ENCODE peak calls at places on chromosomes 2 and 18, in seven cellular contexts. O, S, N, F, U, C and B are unnamed samples.

GRCh38 chr2:61853086-61853847 is 593 bp downstream of the FAM161A start:
- DNase-seq in U (peak; percentile 14), F (peak; percentile 52), O (peak; percentile 25), N (peak; percentile 28), S (no peak), C (peak; percentile 8), B (no peak)

GRCh38 chr2:60550151-60550983 is 3.1 kb downstream of the BCL11A start:
- DNase-seq in O (peak; percentile 74), C (peak; percentile 56), U (peak; percentile 74), S (peak; percentile 74), N (peak; percentile 71), F (peak; percentile 81), B (peak; percentile 47)

GRCh38 chr2:111236027-111236426 is 115.3 kb downstream of the BCL2L11 start:
- DNase-seq in U (peak; percentile 88), C (no peak), O (no peak), S (no peak), F (no peak), N (no peak), B (no peak)

GRCh38 chr2:175356901-175357300 is 175.4 kb upstream of the ATP5MC3 start:
- DNase-seq in U (no peak), S (no peak), N (no peak), O (no peak), C (no peak), F (no peak), B (no peak)

GRCh38 chr2:187169864-187170263 is 278.2 kb downstream of the CALCRL start:
- DNase-seq in S (no peak), U (no peak), O (no peak), N (no peak), C (no peak), F (no peak), B (no peak)

GRCh38 chr2:178306351-178307073 is 112.2 kb downstream of the OSBPL6 start:
- DNase-seq in C (peak; percentile 41), N (peak; percentile 52), S (peak; percentile 16), F (peak; percentile 51), U (peak; percentile 56), O (no peak), B (no peak)

GRCh38 chr18:3126457-3127097 is 93.2 kb downstream of the MYOM1 start:
- DNase-seq in C (no peak), U (peak; percentile 76), N (no peak), O (no peak), S (no peak), F (no peak), B (no peak)

GRCh38 chr2:67917332-67918054 is 145.3 kb downstream of the C1D start:
- DNase-seq in N (peak; percentile 81), C (peak; percentile 96), F (peak; percentile 79), O (peak; percentile 95), U (peak; percentile 89), S (peak; percentile 94), B (peak; percentile 94)

GRCh38 chr2:24970483-24971299 is 1.1 kb downstream of the DNAJC27 start:
- DNase-seq in O (peak; percentile 50), C (peak; percentile 53), N (peak; percentile 69), S (no peak), U (peak; percentile 29), F (peak; percentile 47), B (no peak)

DNA sequence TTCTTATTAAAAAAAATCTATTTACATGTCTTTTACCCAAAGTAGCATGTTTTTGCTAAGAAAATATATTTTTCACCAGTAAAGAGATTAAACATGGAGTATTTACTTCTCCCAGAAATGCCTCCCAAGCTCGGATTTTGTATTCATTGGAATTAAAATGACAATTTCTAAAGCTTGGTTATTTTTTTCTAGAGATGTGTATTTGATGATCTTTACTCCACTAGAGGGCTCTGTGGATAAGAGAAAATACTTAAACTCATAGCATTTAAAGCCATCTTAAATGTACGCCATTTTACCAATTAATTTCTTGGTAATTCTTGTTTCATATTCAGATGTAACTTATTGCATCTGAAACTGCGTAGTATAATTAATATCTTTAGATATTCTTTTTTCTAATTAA is 461.4 kb downstream of the GALR1 start:
- DNase-seq in C (no peak), F (no peak), N (no peak), S (no peak), O (no peak), U (peak; percentile 2), B (no peak)
- TF ChIP-seq CTCF in C (no peak), F (no peak), N (no peak), S (no peak), O (peak; percentile 17), U (no peak), B (no peak)

DNA sequence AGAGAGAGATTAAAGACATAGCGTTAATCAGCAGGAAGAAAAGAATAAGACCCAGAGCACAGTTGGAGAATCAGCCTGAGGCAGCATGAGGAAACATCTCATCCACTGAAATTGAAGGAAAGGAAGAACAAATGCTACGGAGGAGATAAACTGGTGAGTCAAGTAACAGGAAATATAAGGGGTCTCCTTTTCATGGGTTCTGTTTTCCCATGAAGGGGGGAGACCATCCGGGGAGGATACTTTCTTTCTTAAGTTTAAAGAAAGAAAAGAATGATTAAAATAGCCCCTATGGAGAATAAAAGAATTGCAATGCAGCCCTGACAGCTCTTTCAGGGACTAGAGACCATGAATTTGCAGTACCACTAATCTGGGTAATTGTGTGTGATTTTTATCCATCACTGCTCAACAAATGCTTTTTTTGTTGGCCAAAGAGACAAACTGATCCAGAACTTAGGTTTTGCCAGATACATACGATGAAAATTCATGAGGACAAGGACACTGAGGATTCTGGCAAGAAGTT is 17.7 kb downstream of the ROCK2 start:
- DNase-seq in S (no peak), U (no peak), F (no peak), N (no peak), C (no peak), O (no peak), B (no peak)
- H3K4me3 ChIP-seq in S (no peak overlapping the region), U (no peak overlapping the region), F (no peak overlapping the region), N (no peak overlapping the region), C (no peak overlapping the region), O (no peak overlapping the region), B (no peak overlapping the region)

GRCh38 chr2:57453929-57454328 is 592.7 kb upstream of the VRK2 start:
- DNase-seq in N (no peak), F (no peak), S (no peak), U (no peak), O (no peak), C (no peak), B (no peak)
- TF ChIP-seq CTCF in N (no peak), F (no peak), S (no peak), U (no peak), O (no peak), C (no peak), B (no peak)

GRCh38 chr18:23504720-23505119 is 1.4 kb downstream of the RMC1 start:
- DNase-seq in C (no peak), U (no peak), N (no peak), O (no peak), F (no peak), S (no peak), B (no peak)
- H3K4me3 ChIP-seq in C (no peak overlapping the region), U (no peak overlapping the region), N (peak overlapping the region; percentile 87), O (peak overlapping the region; percentile 84), F (no peak overlapping the region), S (peak overlapping the region; percentile 78), B (peak overlapping the region; percentile 83)

GRCh38 chr18:75727479-75727878 is 300.0 kb upstream of the SMIM21 start:
- DNase-seq in C (peak; percentile 39), O (peak; percentile 0), U (no peak), S (no peak), F (peak; percentile 24), N (peak; percentile 39), B (no peak)
- TF ChIP-seq CTCF in C (peak; percentile 55), O (no peak), U (peak; percentile 14), S (peak; percentile 61), F (peak; percentile 26), N (peak; percentile 70), B (peak; percentile 58)